ENCODE peak calls at places on chromosomes 4 and X, in six cellular contexts. O is GM23248, P is right atrium auricular region, Y is NT2/D1, N is fibroblast of mammary gland, V is cardiac muscle cell. D is an unnamed sample.

GRCh38 chrX:71953946-71954345 is 43.3 kb downstream of the NHSL2 start:
- DNase-seq in O (no peak), P (no peak), Y (no peak), N (no peak), V (no peak), D (no peak)

GRCh38 chr4:33924239-33924638 is 2320.1 kb downstream of the ARAP2 start:
- DNase-seq in O (peak), P (no peak), Y (no peak), N (peak), V (peak), D (no peak)

GRCh38 chr4:170940043-170940724 is 850.4 kb upstream of the AADAT start:
- DNase-seq in O (no peak), P (no peak), Y (no peak), N (no peak), V (no peak), D (no peak)

GRCh38 chr4:165096776-165097175 is 15.9 kb downstream of the TMEM192 start:
- DNase-seq in O (peak), P (peak), Y (no peak), N (peak), V (peak), D (no peak)

GRCh38 chrX:51496501-51497291 is at the start of gene NUDT11:
- DNase-seq in O (peak), P (no peak), Y (peak), N (peak), V (peak), D (peak)

GRCh38 chrX:13900351-13900750 is 83.5 kb upstream of the GPM6B start:
- DNase-seq in O (no peak), P (no peak), Y (no peak), N (no peak), V (no peak), D (no peak)

GRCh38 chrX:136163694-136164093 is 16.4 kb downstream of the FHL1 start:
- DNase-seq in O (peak), P (no peak), Y (no peak), N (peak), V (no peak), D (no peak)

GRCh38 chrX:110421499-110422455 is 63.1 kb downstream of the RTL9 start:
- DNase-seq in O (no peak), P (no peak), Y (no peak), N (no peak), V (no peak), D (peak)

GRCh38 chr4:57104706-57105560 is 5.3 kb downstream of the IGFBP7 start:
- DNase-seq in O (peak), P (no peak), Y (no peak), N (no peak), V (peak), D (no peak)

GRCh38 chrX:71254092-71254941 is at the start of gene ZMYM3:
- DNase-seq in O (peak), P (peak), Y (peak), N (peak), V (peak), D (peak)

GRCh38 chrX:66632986-66633385 is 5.9 kb downstream of the EDA2R start:
- DNase-seq in O (peak), P (no peak), Y (no peak), N (peak), V (peak), D (no peak)

GRCh38 chr4:143302526-143302925 is 34.1 kb upstream of the GAB1 start:
- DNase-seq in O (peak), P (no peak), Y (no peak), N (peak), V (peak), D (no peak)

GRCh38 chr4:1218892-1219552 is 29.9 kb downstream of the CTBP1 start:
- DNase-seq in O (no peak), P (no peak), Y (no peak), N (no peak), V (no peak), D (no peak)

GRCh38 chrX:56978172-56978571 is 17.2 kb downstream of the SPIN3 start:
- DNase-seq in O (peak), P (no peak), Y (peak), N (peak), V (peak), D (peak)

GRCh38 chr4:166391501-166391900 is 518.5 kb downstream of the TLL1 start:
- DNase-seq in O (no peak), P (no peak), Y (no peak), N (no peak), V (no peak), D (no peak)

GRCh38 chr4:153823483-153823882 is 34.6 kb upstream of the SFRP2 start:
- DNase-seq in O (no peak), P (no peak), Y (no peak), N (no peak), V (no peak), D (no peak)

GRCh38 chr4:142913034-142913433 is 66.9 kb upstream of the INPP4B start:
- DNase-seq in O (no peak), P (no peak), Y (no peak), N (no peak), V (no peak), D (no peak)

GRCh38 chr4:67393699-67394281 is 151.5 kb downstream of the CENPC start:
- DNase-seq in O (peak), P (no peak), Y (peak), N (peak), V (peak), D (no peak)

GRCh38 chr4:140645614-140646412 is 77.1 kb upstream of the UCP1 start:
- DNase-seq in O (no peak), P (no peak), Y (no peak), N (no peak), V (no peak), D (no peak)

GRCh38 chr4:150217192-150217591 is 138.9 kb downstream of the DCLK2 start:
- DNase-seq in O (peak), P (no peak), Y (no peak), N (peak), V (peak), D (peak)

GRCh38 chrX:134671207-134671750 is 13.0 kb upstream of the PLAC1 start:
- DNase-seq in O (no peak), P (no peak), Y (no peak), N (no peak), V (no peak), D (no peak)

GRCh38 chrX:104166735-104167436 is 633 bp downstream of the FAM199X start:
- DNase-seq in O (peak), P (no peak), Y (peak), N (no peak), V (no peak), D (no peak)

GRCh38 chrX:25012433-25012735 is 3.4 kb downstream of the ARX start:
- DNase-seq in O (peak), P (no peak), Y (no peak), N (no peak), V (no peak), D (no peak)

GRCh38 chrX:39012561-39013209 is 211.4 kb downstream of the MID1IP1 start:
- DNase-seq in O (peak), P (no peak), Y (no peak), N (peak), V (peak), D (no peak)

GRCh38 chr4:107885865-107886264 is 45.5 kb upstream of the CYP2U1 start:
- DNase-seq in O (no peak), P (no peak), Y (no peak), N (no peak), V (no peak), D (no peak)

GRCh38 chr4:41256131-41256739 is 493 bp upstream of the UCHL1 start:
- DNase-seq in O (peak), P (no peak), Y (no peak), N (no peak), V (peak), D (no peak)

GRCh38 chrX:100615015-100615414 is 21.6 kb downstream of the TSPAN6 start:
- DNase-seq in O (peak), P (no peak), Y (peak), N (peak), V (peak), D (peak)

GRCh38 chrX:13432376-13432775 is 112.5 kb upstream of the ATXN3L start:
- DNase-seq in O (peak), P (no peak), Y (no peak), N (peak), V (peak), D (peak)

GRCh38 chr4:68463796-68464195 is 16.5 kb downstream of the TMPRSS11E start:
- DNase-seq in O (peak), P (no peak), Y (no peak), N (peak), V (no peak), D (no peak)

GRCh38 chr4:26860157-26860921 is at the start of gene STIM2:
- DNase-seq in O (peak), P (peak), Y (peak), N (peak), V (peak), D (peak)

GRCh38 chr4:26135331-26135730 is 185.5 kb upstream of the RBPJ start:
- DNase-seq in O (no peak), P (no peak), Y (no peak), N (peak), V (no peak), D (no peak)

GRCh38 chrX:23003121-23003520 is 3.4 kb downstream of the DDX53 start:
- DNase-seq in O (peak), P (no peak), Y (no peak), N (peak), V (peak), D (no peak)

GRCh38 chr4:48247142-48247877 is 22.3 kb downstream of the TEC start:
- DNase-seq in O (peak), P (no peak), Y (no peak), N (peak), V (peak), D (no peak)

GRCh38 chrX:114365045-114365834 is 218.6 kb upstream of the HTR2C start:
- DNase-seq in O (no peak), P (no peak), Y (no peak), N (no peak), V (no peak), D (no peak)

GRCh38 chr4:16827762-16828724 is 70.4 kb downstream of the LDB2 start:
- DNase-seq in O (no peak), P (no peak), Y (no peak), N (no peak), V (peak), D (no peak)

GRCh38 chr4:156771171-156771837 is 200.3 kb downstream of the PDGFC start:
- DNase-seq in O (peak), P (no peak), Y (no peak), N (peak), V (peak), D (peak)
- H3K4me3 ChIP-seq in O (peak), P (no peak), Y (no peak), N (no peak), V (no peak), D (no peak)

GRCh38 chr4:186516287-186516686 is 39.1 kb downstream of the MTNR1A start:
- DNase-seq in O (no peak), P (no peak), Y (no peak), N (no peak), V (no peak), D (no peak)

DNA sequence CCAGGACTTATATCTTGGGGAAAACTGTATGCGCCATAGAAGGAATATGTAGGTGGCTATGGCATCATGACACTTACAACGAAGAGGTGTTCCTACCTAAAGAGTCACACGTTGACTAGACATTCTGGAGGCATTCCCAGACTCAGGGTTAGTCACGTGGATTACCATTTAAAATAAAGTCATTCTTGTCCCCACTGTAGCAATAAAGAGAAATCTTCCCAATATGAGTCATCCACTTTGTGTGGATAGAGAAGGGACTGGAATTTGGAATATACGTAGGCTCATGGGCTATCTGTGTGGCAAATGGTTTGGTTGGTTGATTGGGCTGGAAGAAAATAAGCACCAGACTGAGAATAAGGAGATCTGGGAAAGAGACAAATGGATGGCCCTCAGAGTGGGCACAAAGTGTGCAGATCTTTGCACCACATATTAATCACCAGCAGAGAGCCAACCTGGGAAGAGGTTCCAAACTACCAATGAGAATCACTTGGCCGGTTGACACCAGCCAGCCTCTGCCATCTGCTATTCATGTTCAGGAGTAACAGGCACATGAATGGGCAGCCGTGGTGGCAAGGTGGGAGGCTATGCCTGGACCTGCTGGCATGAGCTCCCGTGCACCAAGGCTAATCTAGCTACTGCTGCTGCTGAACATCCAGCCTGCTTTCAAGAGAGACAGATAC is 41.0 kb downstream of the MTNR1A start:
- DNase-seq in O (no peak), P (no peak), Y (no peak), N (no peak), V (no peak), D (no peak)
- H3K4me3 ChIP-seq in O (no peak), P (no peak), Y (no peak), N (no peak), V (no peak), D (no peak)

GRCh38 chr4:80124246-80125211 is 51.5 kb upstream of the ANTXR2 start:
- DNase-seq in O (no peak), P (no peak), Y (no peak), N (no peak), V (no peak), D (no peak)
- H3K4me3 ChIP-seq in O (no peak), P (no peak), Y (no peak), N (no peak), V (no peak), D (no peak)

DNA sequence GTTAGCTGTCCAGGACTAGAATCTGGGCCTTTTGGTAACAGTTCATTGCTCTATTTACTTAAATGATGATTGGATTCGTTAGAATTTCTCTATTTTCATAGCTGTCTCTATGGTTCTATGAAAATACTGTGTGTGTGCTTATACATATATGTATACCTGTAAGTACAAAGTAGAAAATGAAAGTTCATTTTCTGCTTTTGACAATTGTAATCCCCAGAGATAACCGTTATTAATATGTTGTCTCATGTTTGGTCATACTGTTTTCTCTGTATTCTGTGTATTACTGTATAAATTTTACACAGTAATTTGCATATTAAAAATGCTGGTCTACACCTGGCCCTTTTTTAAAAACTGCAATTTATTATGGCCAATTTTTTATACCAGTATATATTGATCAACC is 55.4 kb downstream of the CLCN3 start:
- DNase-seq in O (no peak), P (no peak), Y (no peak), N (no peak), V (no peak), D (no peak)
- H3K4me3 ChIP-seq in O (no peak), P (no peak), Y (no peak), N (no peak), V (no peak), D (no peak)

DNA sequence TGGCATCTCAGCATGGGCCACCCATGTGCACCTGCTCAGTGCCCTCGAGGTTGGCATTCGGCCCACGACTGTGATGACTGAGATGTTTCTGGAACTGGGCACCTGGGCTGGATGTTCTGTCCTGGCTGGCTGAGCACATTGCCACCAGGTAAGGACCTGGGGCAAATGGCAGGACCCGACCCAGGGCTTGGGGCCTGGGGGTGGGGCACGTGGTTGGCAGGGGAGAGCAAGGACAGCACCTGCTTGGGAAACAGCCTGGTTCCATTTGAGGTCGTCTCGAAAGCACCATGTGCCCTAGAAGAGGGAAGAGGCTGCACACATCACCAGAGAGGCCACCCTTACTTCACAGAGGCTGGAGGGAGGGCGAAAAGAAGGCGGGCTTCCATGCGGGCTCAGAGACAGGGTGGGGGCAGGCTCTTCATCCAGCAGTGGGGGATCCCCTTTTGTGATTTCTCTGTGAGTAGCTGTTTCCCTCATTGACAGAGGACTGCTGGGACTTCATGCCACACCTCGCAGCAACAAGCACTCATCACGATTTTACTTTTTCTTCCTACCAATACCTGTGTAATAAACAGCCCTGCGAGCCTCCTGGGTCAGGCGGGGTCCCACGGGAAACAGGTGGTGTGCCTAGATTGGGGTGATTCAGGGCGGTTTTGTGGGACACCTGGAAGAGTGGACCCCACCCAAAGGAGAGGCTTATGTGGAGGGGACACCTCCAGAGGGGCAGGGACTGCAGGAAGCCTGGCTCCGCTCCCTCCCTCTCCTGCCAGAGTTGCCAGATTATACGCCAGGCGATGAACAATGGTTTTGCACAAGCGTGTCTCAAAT is 12.0 kb downstream of the TMEM187 start:
- DNase-seq in O (no peak), P (no peak), Y (no peak), N (no peak), V (no peak), D (peak)
- H3K4me3 ChIP-seq in O (no peak), P (no peak), Y (no peak), N (no peak), V (no peak), D (no peak)

GRCh38 chr4:3389186-3389878 is 52.4 kb upstream of the HGFAC start:
- DNase-seq in O (no peak), P (no peak), Y (no peak), N (no peak), V (no peak), D (no peak)
- H3K4me3 ChIP-seq in O (peak), P (no peak), Y (no peak), N (peak), V (no peak), D (no peak)

DNA sequence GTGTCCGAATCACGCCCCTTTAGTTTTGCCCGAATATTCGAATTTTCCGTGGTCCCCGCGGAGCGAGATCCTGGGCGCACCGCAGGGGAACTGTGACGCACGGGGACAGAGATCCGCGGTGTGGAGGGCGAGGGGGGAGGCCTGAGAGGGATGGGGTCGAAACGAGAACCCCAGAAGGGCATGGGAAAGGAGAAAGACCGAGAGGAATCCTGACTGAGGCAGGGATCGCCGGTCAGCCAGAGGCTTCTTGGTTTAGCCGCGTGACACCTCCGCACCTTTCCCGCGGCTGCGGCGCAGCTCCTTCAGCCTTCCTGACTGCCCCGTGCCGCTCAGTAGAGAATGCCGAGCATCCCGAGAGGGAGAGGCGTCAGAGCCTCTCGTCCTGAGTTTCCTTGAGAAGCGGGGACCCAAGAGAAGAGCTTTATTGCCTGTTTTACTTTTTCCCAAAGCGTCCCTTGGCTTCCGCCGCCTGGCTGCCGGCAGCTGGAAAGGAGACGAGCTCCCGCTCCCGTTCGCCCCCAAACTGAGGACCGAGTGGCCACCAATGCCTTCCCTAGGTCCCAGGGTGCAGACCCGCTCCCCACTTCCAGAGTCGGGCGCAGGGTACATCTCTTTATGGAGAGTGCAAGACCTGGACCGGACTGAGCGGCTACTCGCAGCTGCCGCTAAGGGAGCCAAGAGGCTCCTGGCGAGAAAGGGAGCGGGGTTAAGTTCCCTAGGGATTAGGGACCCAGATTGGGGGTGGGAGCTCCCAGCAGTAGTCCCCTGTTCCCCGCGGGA is 911 bp upstream of the GPR50 start:
- DNase-seq in O (no peak), P (no peak), Y (no peak), N (no peak), V (no peak), D (no peak)
- H3K4me3 ChIP-seq in O (no peak), P (no peak), Y (peak), N (no peak), V (peak), D (no peak)

GRCh38 chrX:108736509-108737479 is at the start of gene IRS4:
- DNase-seq in O (peak), P (no peak), Y (peak), N (peak), V (peak), D (peak)
- H3K4me3 ChIP-seq in O (peak), P (peak), Y (peak), N (peak), V (peak), D (no peak)

GRCh38 chr4:126995235-126995634 is 637.5 kb upstream of the INTU start:
- DNase-seq in O (no peak), P (no peak), Y (no peak), N (no peak), V (no peak), D (no peak)

GRCh38 chr4:126992910-126993309 is 639.8 kb upstream of the INTU start:
- DNase-seq in O (no peak), P (no peak), Y (no peak), N (no peak), V (peak), D (no peak)

GRCh38 chr4:126993351-126993750 is 639.4 kb upstream of the INTU start:
- DNase-seq in O (no peak), P (no peak), Y (no peak), N (no peak), V (no peak), D (no peak)

GRCh38 chr4:126986828-126987227 is 645.9 kb upstream of the INTU start:
- DNase-seq in O (peak), P (no peak), Y (no peak), N (peak), V (peak), D (no peak)

DNA sequence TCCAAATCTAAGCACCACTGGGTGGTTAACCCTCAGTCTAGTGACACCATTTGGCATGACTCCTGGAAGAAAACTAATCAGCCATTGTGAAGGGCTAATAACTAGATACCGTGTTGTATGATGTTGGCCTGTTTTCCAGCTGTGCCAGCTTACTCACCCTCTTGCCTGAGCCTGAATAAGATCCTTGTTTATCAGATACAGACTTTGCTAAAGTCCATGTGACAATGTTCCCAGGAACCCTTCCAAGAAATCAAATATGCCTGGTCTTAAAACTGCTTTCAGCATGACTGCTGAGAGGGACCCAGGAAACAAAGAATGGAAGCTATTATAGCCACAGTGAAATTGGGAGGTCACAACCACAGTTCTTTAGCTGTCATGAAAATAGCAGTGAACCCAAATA is 640.8 kb upstream of the INTU start:
- DNase-seq in O (peak), P (no peak), Y (no peak), N (peak), V (no peak), D (no peak)
- H3K4me3 ChIP-seq in O (no peak), P (no peak), Y (no peak), N (no peak), V (no peak), D (no peak)

D was measured in body of pancreas.